ENCODE peak calls at places on chromosomes 11 and 22, in eight cellular contexts. One of them, this sample, is unnamed.

GRCh38 chr11:35786918-35787557 is 124.5 kb downstream of the TRIM44 start:
- DNase-seq in non-pigmented ciliary epithelial cell: no peak
- DNase-seq in HFF-Myc: peak
- DNase-seq in fibroblast of pulmonary artery: no peak
- DNase-seq in PC-3: no peak
- DNase-seq in lower leg skin: no peak
- DNase-seq in anterior cingulate cortex: no peak
- DNase-seq in AML-193: no peak
- DNase-seq in this sample: no peak

GRCh38 chr11:46305295-46305694 is 27.8 kb downstream of the CREB3L1 start:
- DNase-seq in PC-3: no peak
- DNase-seq in AML-193: peak
- DNase-seq in anterior cingulate cortex: no peak
- DNase-seq in non-pigmented ciliary epithelial cell: no peak
- DNase-seq in fibroblast of pulmonary artery: peak
- DNase-seq in lower leg skin: no peak
- DNase-seq in HFF-Myc: no peak
- DNase-seq in this sample: no peak

GRCh38 chr22:44180706-44181032 is at the start of gene PARVG:
- DNase-seq in non-pigmented ciliary epithelial cell: no peak
- DNase-seq in fibroblast of pulmonary artery: no peak
- DNase-seq in lower leg skin: no peak
- DNase-seq in AML-193: peak
- DNase-seq in HFF-Myc: no peak
- DNase-seq in PC-3: peak
- DNase-seq in anterior cingulate cortex: no peak
- DNase-seq in this sample: peak

GRCh38 chr22:47333625-47334024 is 571.2 kb downstream of the TBC1D22A start:
- DNase-seq in HFF-Myc: peak
- DNase-seq in fibroblast of pulmonary artery: peak
- DNase-seq in lower leg skin: no peak
- DNase-seq in anterior cingulate cortex: no peak
- DNase-seq in AML-193: no peak
- DNase-seq in non-pigmented ciliary epithelial cell: no peak
- DNase-seq in PC-3: peak
- DNase-seq in this sample: no peak

GRCh38 chr11:44658451-44658850 is 68.3 kb upstream of the TSPAN18 start:
- DNase-seq in AML-193: no peak
- DNase-seq in lower leg skin: no peak
- DNase-seq in non-pigmented ciliary epithelial cell: no peak
- DNase-seq in HFF-Myc: no peak
- DNase-seq in PC-3: peak
- DNase-seq in fibroblast of pulmonary artery: peak
- DNase-seq in anterior cingulate cortex: no peak
- DNase-seq in this sample: no peak

GRCh38 chr11:134364261-134364660 is 32.5 kb downstream of the GLB1L2 start:
- DNase-seq in anterior cingulate cortex: no peak
- DNase-seq in lower leg skin: no peak
- DNase-seq in AML-193: no peak
- DNase-seq in fibroblast of pulmonary artery: no peak
- DNase-seq in HFF-Myc: no peak
- DNase-seq in non-pigmented ciliary epithelial cell: no peak
- DNase-seq in PC-3: no peak
- DNase-seq in this sample: no peak

GRCh38 chr11:124920870-124921609 is 2.0 kb downstream of the HEPN1 start:
- DNase-seq in non-pigmented ciliary epithelial cell: no peak
- DNase-seq in HFF-Myc: no peak
- DNase-seq in fibroblast of pulmonary artery: peak
- DNase-seq in lower leg skin: peak
- DNase-seq in AML-193: no peak
- DNase-seq in anterior cingulate cortex: no peak
- DNase-seq in PC-3: no peak
- DNase-seq in this sample: peak

GRCh38 chr11:1300121-1300520 is 9.3 kb downstream of the TOLLIP start:
- DNase-seq in anterior cingulate cortex: no peak
- DNase-seq in fibroblast of pulmonary artery: no peak
- DNase-seq in AML-193: no peak
- DNase-seq in non-pigmented ciliary epithelial cell: no peak
- DNase-seq in PC-3: no peak
- DNase-seq in HFF-Myc: no peak
- DNase-seq in lower leg skin: no peak
- DNase-seq in this sample: no peak

GRCh38 chr11:47991266-47991830 is 11.0 kb downstream of the PTPRJ start:
- DNase-seq in lower leg skin: no peak
- DNase-seq in AML-193: no peak
- DNase-seq in PC-3: peak
- DNase-seq in anterior cingulate cortex: no peak
- DNase-seq in non-pigmented ciliary epithelial cell: no peak
- DNase-seq in HFF-Myc: no peak
- DNase-seq in fibroblast of pulmonary artery: no peak
- DNase-seq in this sample: no peak

GRCh38 chr22:29186302-29186701 is 19.4 kb upstream of the EMID1 start:
- DNase-seq in HFF-Myc: no peak
- DNase-seq in fibroblast of pulmonary artery: no peak
- DNase-seq in anterior cingulate cortex: no peak
- DNase-seq in PC-3: no peak
- DNase-seq in lower leg skin: no peak
- DNase-seq in AML-193: no peak
- DNase-seq in non-pigmented ciliary epithelial cell: no peak
- DNase-seq in this sample: no peak

GRCh38 chr11:119717839-119718534 is 11.0 kb downstream of the NECTIN1 start:
- DNase-seq in fibroblast of pulmonary artery: no peak
- DNase-seq in AML-193: no peak
- DNase-seq in PC-3: no peak
- DNase-seq in anterior cingulate cortex: no peak
- DNase-seq in HFF-Myc: no peak
- DNase-seq in lower leg skin: no peak
- DNase-seq in non-pigmented ciliary epithelial cell: no peak
- DNase-seq in this sample: no peak

GRCh38 chr22:19876941-19877625 is 22.4 kb upstream of the GNB1L start:
- DNase-seq in HFF-Myc: no peak
- DNase-seq in non-pigmented ciliary epithelial cell: no peak
- DNase-seq in fibroblast of pulmonary artery: no peak
- DNase-seq in anterior cingulate cortex: no peak
- DNase-seq in AML-193: no peak
- DNase-seq in PC-3: no peak
- DNase-seq in lower leg skin: no peak
- DNase-seq in this sample: no peak